ENCODE peak calls at places on chromosome 13, in five cellular contexts. One of them, this sample, is unnamed. For H3K4me1, the result is how much of the 10 kb centered on the place peaks cover.

GRCh38 chr13:28657784-28658538 is 969 bp upstream of the POMP start:
- DNase-seq in CD4-positive, alpha-beta memory T cell: no peak
- DNase-seq in Caco-2: no peak
- DNase-seq in ovary: no peak
- DNase-seq in endodermal cell: no peak
- DNase-seq in this sample: no peak

GRCh38 chr13:51832471-51833152 is 12.4 kb downstream of the TMEM272 start:
- DNase-seq in CD4-positive, alpha-beta memory T cell: peak
- DNase-seq in Caco-2: no peak
- DNase-seq in ovary: no peak
- DNase-seq in endodermal cell: peak
- DNase-seq in this sample: peak

GRCh38 chr13:28094311-28094710 is 6.1 kb downstream of the FLT3 start:
- DNase-seq in CD4-positive, alpha-beta memory T cell: no peak
- DNase-seq in Caco-2: no peak
- DNase-seq in ovary: no peak
- DNase-seq in endodermal cell: no peak
- DNase-seq in this sample: no peak

GRCh38 chr13:27820524-27821482 is 28.5 kb downstream of the GSX1 start:
- DNase-seq in CD4-positive, alpha-beta memory T cell: no peak
- DNase-seq in Caco-2: no peak
- DNase-seq in ovary: no peak
- DNase-seq in endodermal cell: peak
- DNase-seq in this sample: no peak

GRCh38 chr13:65387743-65388347 is 1842.3 kb downstream of the PCDH9 start:
- DNase-seq in CD4-positive, alpha-beta memory T cell: no peak
- DNase-seq in Caco-2: no peak
- DNase-seq in ovary: no peak
- DNase-seq in endodermal cell: peak
- DNase-seq in this sample: no peak

GRCh38 chr13:106028916-106029315 is 506.5 kb downstream of the EFNB2 start:
- DNase-seq in CD4-positive, alpha-beta memory T cell: no peak
- DNase-seq in Caco-2: no peak
- DNase-seq in ovary: no peak
- DNase-seq in endodermal cell: no peak
- DNase-seq in this sample: no peak

GRCh38 chr13:86510792-86511191 is 711.6 kb upstream of the SLITRK6 start:
- DNase-seq in CD4-positive, alpha-beta memory T cell: no peak
- DNase-seq in Caco-2: no peak
- DNase-seq in ovary: no peak
- DNase-seq in endodermal cell: no peak
- DNase-seq in this sample: no peak

GRCh38 chr13:41547253-41548000 is 90.1 kb downstream of the RGCC start:
- DNase-seq in CD4-positive, alpha-beta memory T cell: no peak
- DNase-seq in Caco-2: no peak
- DNase-seq in ovary: no peak
- DNase-seq in endodermal cell: peak
- DNase-seq in this sample: no peak

GRCh38 chr13:79973533-79973963 is 367.4 kb downstream of the SPRY2 start:
- DNase-seq in CD4-positive, alpha-beta memory T cell: no peak
- DNase-seq in Caco-2: peak
- DNase-seq in ovary: no peak
- DNase-seq in endodermal cell: no peak
- DNase-seq in this sample: no peak

GRCh38 chr13:101514695-101515275 is 62.3 kb downstream of the ITGBL1 start:
- DNase-seq in CD4-positive, alpha-beta memory T cell: peak
- DNase-seq in Caco-2: peak
- DNase-seq in ovary: no peak
- DNase-seq in endodermal cell: peak
- DNase-seq in this sample: no peak

GRCh38 chr13:41356788-41357187 is 45.7 kb downstream of the NAA16 start:
- DNase-seq in CD4-positive, alpha-beta memory T cell: peak
- DNase-seq in Caco-2: no peak
- DNase-seq in ovary: no peak
- DNase-seq in endodermal cell: no peak
- DNase-seq in this sample: peak

GRCh38 chr13:40292108-40292507 is 374.3 kb downstream of the FOXO1 start:
- DNase-seq in CD4-positive, alpha-beta memory T cell: no peak
- DNase-seq in Caco-2: no peak
- DNase-seq in ovary: no peak
- DNase-seq in endodermal cell: no peak
- DNase-seq in this sample: no peak

GRCh38 chr13:81987677-81988357 is 1646.9 kb upstream of the SPRY2 start:
- DNase-seq in CD4-positive, alpha-beta memory T cell: no peak
- DNase-seq in Caco-2: no peak
- DNase-seq in ovary: no peak
- DNase-seq in endodermal cell: peak
- DNase-seq in this sample: no peak

GRCh38 chr13:97026759-97027555 is 32.7 kb upstream of the OXGR1 start:
- DNase-seq in CD4-positive, alpha-beta memory T cell: no peak
- DNase-seq in Caco-2: no peak
- DNase-seq in ovary: no peak
- DNase-seq in endodermal cell: no peak
- DNase-seq in this sample: no peak

GRCh38 chr13:51874651-51875050 is 12.9 kb downstream of the CCDC70 start:
- DNase-seq in CD4-positive, alpha-beta memory T cell: no peak
- DNase-seq in Caco-2: no peak
- DNase-seq in ovary: no peak
- DNase-seq in endodermal cell: no peak
- DNase-seq in this sample: no peak

GRCh38 chr13:66402071-66402470 is 828.1 kb downstream of the PCDH9 start:
- DNase-seq in CD4-positive, alpha-beta memory T cell: no peak
- DNase-seq in Caco-2: no peak
- DNase-seq in ovary: no peak
- DNase-seq in endodermal cell: no peak
- DNase-seq in this sample: no peak

GRCh38 chr13:42883771-42884170 is 102.4 kb downstream of the FAM216B start:
- DNase-seq in CD4-positive, alpha-beta memory T cell: no peak
- DNase-seq in Caco-2: peak
- DNase-seq in ovary: no peak
- DNase-seq in endodermal cell: peak
- DNase-seq in this sample: no peak

GRCh38 chr13:80074811-80075210 is 266.1 kb downstream of the SPRY2 start:
- DNase-seq in CD4-positive, alpha-beta memory T cell: no peak
- DNase-seq in Caco-2: no peak
- DNase-seq in ovary: no peak
- DNase-seq in endodermal cell: no peak
- DNase-seq in this sample: no peak

GRCh38 chr13:66358564-66358963 is 871.6 kb downstream of the PCDH9 start:
- DNase-seq in CD4-positive, alpha-beta memory T cell: no peak
- DNase-seq in Caco-2: no peak
- DNase-seq in ovary: no peak
- DNase-seq in endodermal cell: no peak
- DNase-seq in this sample: no peak

GRCh38 chr13:26457212-26457611 is 100.3 kb upstream of the WASF3 start:
- DNase-seq in CD4-positive, alpha-beta memory T cell: no peak
- DNase-seq in Caco-2: no peak
- DNase-seq in ovary: no peak
- DNase-seq in endodermal cell: no peak
- DNase-seq in this sample: no peak

GRCh38 chr13:93290503-93290902 is 63.9 kb downstream of the GPC6 start:
- DNase-seq in CD4-positive, alpha-beta memory T cell: no peak
- DNase-seq in Caco-2: no peak
- DNase-seq in ovary: no peak
- DNase-seq in endodermal cell: no peak
- DNase-seq in this sample: no peak

GRCh38 chr13:36125841-36126240 is 5.3 kb downstream of the DCLK1 start:
- DNase-seq in CD4-positive, alpha-beta memory T cell: no peak
- DNase-seq in Caco-2: no peak
- DNase-seq in ovary: no peak
- DNase-seq in endodermal cell: no peak
- DNase-seq in this sample: no peak

GRCh38 chr13:47294691-47295090 is 397.8 kb upstream of the HTR2A start:
- DNase-seq in CD4-positive, alpha-beta memory T cell: no peak
- DNase-seq in Caco-2: no peak
- DNase-seq in ovary: no peak
- DNase-seq in endodermal cell: no peak
- DNase-seq in this sample: no peak

GRCh38 chr13:41613984-41614581 is 156.7 kb downstream of the RGCC start:
- DNase-seq in CD4-positive, alpha-beta memory T cell: no peak
- DNase-seq in Caco-2: peak
- DNase-seq in ovary: peak
- DNase-seq in endodermal cell: no peak
- DNase-seq in this sample: no peak

GRCh38 chr13:107450931-107451330 is 764.4 kb downstream of the LIG4 start:
- DNase-seq in CD4-positive, alpha-beta memory T cell: no peak
- DNase-seq in Caco-2: no peak
- DNase-seq in ovary: peak
- DNase-seq in endodermal cell: no peak
- DNase-seq in this sample: no peak

GRCh38 chr13:97134364-97135095 is 87.6 kb upstream of the MBNL2 start:
- DNase-seq in CD4-positive, alpha-beta memory T cell: no peak
- DNase-seq in Caco-2: no peak
- DNase-seq in ovary: no peak
- DNase-seq in endodermal cell: no peak
- DNase-seq in this sample: no peak

GRCh38 chr13:95137096-95137495 is 164.2 kb downstream of the ABCC4 start:
- DNase-seq in CD4-positive, alpha-beta memory T cell: no peak
- DNase-seq in Caco-2: no peak
- DNase-seq in ovary: no peak
- DNase-seq in endodermal cell: no peak
- DNase-seq in this sample: no peak

GRCh38 chr13:107512551-107512950 is 702.8 kb downstream of the LIG4 start:
- DNase-seq in CD4-positive, alpha-beta memory T cell: no peak
- DNase-seq in Caco-2: no peak
- DNase-seq in ovary: no peak
- DNase-seq in endodermal cell: peak
- DNase-seq in this sample: no peak

GRCh38 chr13:45584816-45585215 is 30.7 kb downstream of the ERICH6B start:
- DNase-seq in CD4-positive, alpha-beta memory T cell: no peak
- DNase-seq in Caco-2: peak
- DNase-seq in ovary: no peak
- DNase-seq in endodermal cell: peak
- DNase-seq in this sample: no peak

GRCh38 chr13:40318366-40318765 is 348.1 kb downstream of the FOXO1 start:
- DNase-seq in CD4-positive, alpha-beta memory T cell: no peak
- DNase-seq in Caco-2: no peak
- DNase-seq in ovary: no peak
- DNase-seq in endodermal cell: no peak
- DNase-seq in this sample: no peak

GRCh38 chr13:106163426-106163825 is 372.0 kb downstream of the EFNB2 start:
- DNase-seq in CD4-positive, alpha-beta memory T cell: no peak
- DNase-seq in Caco-2: no peak
- DNase-seq in ovary: no peak
- DNase-seq in endodermal cell: no peak
- DNase-seq in this sample: no peak

GRCh38 chr13:64293923-64294322 is 2878.3 kb upstream of the PCDH20 start:
- DNase-seq in CD4-positive, alpha-beta memory T cell: no peak
- DNase-seq in Caco-2: no peak
- DNase-seq in ovary: no peak
- DNase-seq in endodermal cell: no peak
- DNase-seq in this sample: no peak

GRCh38 chr13:22061371-22061805 is 390.5 kb downstream of the FGF9 start:
- DNase-seq in CD4-positive, alpha-beta memory T cell: peak
- DNase-seq in Caco-2: peak
- DNase-seq in ovary: no peak
- DNase-seq in endodermal cell: peak
- DNase-seq in this sample: no peak

GRCh38 chr13:46372071-46372470 is 15.0 kb downstream of the RUBCNL start:
- DNase-seq in CD4-positive, alpha-beta memory T cell: no peak
- DNase-seq in Caco-2: no peak
- DNase-seq in ovary: no peak
- DNase-seq in endodermal cell: no peak
- DNase-seq in this sample: no peak

GRCh38 chr13:36553501-36553900 is 120.3 kb upstream of the SERTM1 start:
- DNase-seq in CD4-positive, alpha-beta memory T cell: no peak
- DNase-seq in Caco-2: no peak
- DNase-seq in ovary: no peak
- DNase-seq in endodermal cell: no peak
- DNase-seq in this sample: no peak

GRCh38 chr13:32285633-32285965 is 29.6 kb downstream of the ZAR1L start:
- DNase-seq in CD4-positive, alpha-beta memory T cell: no peak
- DNase-seq in Caco-2: no peak
- DNase-seq in ovary: no peak
- DNase-seq in endodermal cell: no peak
- DNase-seq in this sample: no peak
- H3K4me3 ChIP-seq in CD4-positive, alpha-beta memory T cell: no peak
- H3K4me3 ChIP-seq in Caco-2: no peak
- H3K4me3 ChIP-seq in ovary: no peak
- H3K4me3 ChIP-seq in endodermal cell: no peak
- H3K4me3 ChIP-seq in this sample: no peak

DNA sequence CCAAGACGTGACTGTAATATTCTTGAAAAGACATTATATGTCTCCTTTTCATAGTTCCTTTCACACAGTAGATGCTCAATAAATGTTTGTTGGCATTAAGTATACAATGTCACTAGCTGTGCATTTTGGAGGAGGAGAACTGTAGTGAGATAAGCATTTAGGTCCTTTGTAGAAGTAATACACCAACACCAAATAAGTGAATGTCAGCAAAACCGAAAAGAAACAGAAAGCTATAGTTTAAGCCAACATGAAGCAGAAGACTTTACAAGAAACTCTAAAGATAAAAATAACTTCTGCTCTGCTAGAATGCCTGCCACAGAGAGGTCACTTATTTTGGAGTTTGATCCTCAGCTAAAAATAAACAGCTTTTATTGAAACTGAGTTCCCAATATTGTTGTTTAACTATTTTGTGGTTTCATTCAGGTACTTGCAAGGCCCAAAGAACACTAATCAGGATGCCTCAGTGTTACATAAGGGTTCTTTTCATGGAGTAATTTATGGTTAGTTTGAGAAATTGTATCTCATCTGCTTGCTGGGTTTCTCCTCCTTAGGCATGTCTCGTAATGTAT is 86.2 kb downstream of the STARD13 start:
- DNase-seq in CD4-positive, alpha-beta memory T cell: no peak
- DNase-seq in Caco-2: no peak
- DNase-seq in ovary: no peak
- DNase-seq in endodermal cell: no peak
- DNase-seq in this sample: no peak
- H3K4me1 ChIP-seq in CD4-positive, alpha-beta memory T cell: under half
- H3K4me1 ChIP-seq in Caco-2: under half
- H3K4me1 ChIP-seq in ovary: under half
- H3K4me1 ChIP-seq in endodermal cell: under half
- H3K4me1 ChIP-seq in this sample: under half

GRCh38 chr13:113022391-113023216 is 53.6 kb downstream of the MCF2L start:
- DNase-seq in CD4-positive, alpha-beta memory T cell: no peak
- DNase-seq in Caco-2: peak
- DNase-seq in ovary: no peak
- DNase-seq in endodermal cell: peak
- DNase-seq in this sample: no peak
- H3K4me3 ChIP-seq in CD4-positive, alpha-beta memory T cell: no peak
- H3K4me3 ChIP-seq in Caco-2: no peak
- H3K4me3 ChIP-seq in ovary: no peak
- H3K4me3 ChIP-seq in endodermal cell: no peak
- H3K4me3 ChIP-seq in this sample: no peak

DNA sequence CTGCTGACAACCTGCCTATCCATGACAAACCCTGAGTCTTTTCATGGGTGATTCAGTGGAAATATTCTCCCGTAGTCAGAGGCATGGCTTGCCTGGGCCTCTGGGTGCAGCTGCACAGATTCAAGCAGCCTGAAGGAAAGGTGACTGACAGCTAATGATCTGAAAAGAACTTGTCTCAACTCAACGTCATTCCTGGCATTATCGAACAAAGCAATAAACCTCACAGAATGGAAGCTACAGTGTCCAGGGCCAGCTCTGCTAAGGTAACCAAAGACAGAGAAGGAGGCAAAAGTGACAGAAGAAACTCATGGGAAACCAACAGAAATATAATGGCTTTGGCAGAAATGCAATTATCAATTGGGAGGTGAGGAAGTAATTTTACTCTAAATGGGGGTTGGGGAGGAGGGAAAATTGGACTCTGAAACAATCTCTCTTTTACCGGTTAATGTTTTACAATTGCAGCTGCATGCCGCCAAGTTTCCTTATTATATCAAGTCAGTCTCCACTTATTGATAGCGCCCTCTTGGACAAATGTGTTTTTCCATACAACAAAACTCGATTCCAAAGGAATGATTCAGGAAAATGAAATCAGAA is 12.9 kb downstream of the STARD13 start:
- DNase-seq in CD4-positive, alpha-beta memory T cell: no peak
- DNase-seq in Caco-2: peak
- DNase-seq in ovary: no peak
- DNase-seq in endodermal cell: no peak
- DNase-seq in this sample: no peak
- H3K4me1 ChIP-seq in CD4-positive, alpha-beta memory T cell: under half
- H3K4me1 ChIP-seq in Caco-2: under half
- H3K4me1 ChIP-seq in ovary: under half
- H3K4me1 ChIP-seq in endodermal cell: under half
- H3K4me1 ChIP-seq in this sample: under half